ENCODE peak calls at places on chromosomes 1 and 21, in five cellular contexts. S is keratinocyte, K is K562, P is IMR-90, G is foreskin keratinocyte. Q is an unnamed sample. For H3K4me1, the result is how much of the 10 kb centered on the place peaks cover.

GRCh38 chr1:45913183-45913924 is 109.9 kb downstream of the MAST2 start:
- DNase-seq in S (no peak), K (no peak), P (peak), G (peak), Q (no peak)

GRCh38 chr1:77900687-77901293 is 12.4 kb downstream of the NEXN start:
- DNase-seq in S (no peak), K (peak), P (peak), G (peak), Q (no peak)

GRCh38 chr1:112603541-112603940 is 15.4 kb downstream of the ST7L start:
- DNase-seq in S (no peak), K (no peak), P (no peak), G (no peak), Q (no peak)

GRCh38 chr1:83673287-83673686 is 325.6 kb downstream of the TTLL7 start:
- DNase-seq in S (no peak), K (no peak), P (no peak), G (no peak), Q (no peak)

GRCh38 chr1:59692591-59692990 is 122.2 kb upstream of the HOOK1 start:
- DNase-seq in S (no peak), K (no peak), P (peak), G (no peak), Q (no peak)

GRCh38 chr1:55052221-55053142 is 13.1 kb downstream of the PCSK9 start:
- DNase-seq in S (no peak), K (no peak), P (no peak), G (no peak), Q (no peak)

GRCh38 chr1:67978988-67979516 is 71.4 kb downstream of the DIRAS3 start:
- DNase-seq in S (no peak), K (no peak), P (peak), G (peak), Q (no peak)

GRCh38 chr1:15657026-15657425 is 27.1 kb upstream of the PLEKHM2 start:
- DNase-seq in S (no peak), K (no peak), P (no peak), G (no peak), Q (no peak)

GRCh38 chr1:201042663-201043461 is 19.3 kb upstream of the KIF21B start:
- DNase-seq in S (no peak), K (peak), P (peak), G (peak), Q (peak)

GRCh38 chr1:10909697-10910489 is 102.6 kb upstream of the TARDBP start:
- DNase-seq in S (no peak), K (peak), P (no peak), G (no peak), Q (peak)

GRCh38 chr1:34621916-34622315 is 132.9 kb upstream of the GJB5 start:
- DNase-seq in S (no peak), K (no peak), P (no peak), G (no peak), Q (no peak)

GRCh38 chr1:209368864-209369598 is 214.5 kb upstream of the CAMK1G start:
- DNase-seq in S (no peak), K (no peak), P (peak), G (peak), Q (no peak)

GRCh38 chr1:149849246-149849946 is 50.0 kb upstream of the BOLA1 start:
- DNase-seq in S (no peak), K (no peak), P (no peak), G (no peak), Q (no peak)

GRCh38 chr1:149848811-149849210 is 50.6 kb upstream of the BOLA1 start:
- DNase-seq in S (no peak), K (no peak), P (no peak), G (peak), Q (peak)

GRCh38 chr1:149849947-149850360 is 49.4 kb upstream of the BOLA1 start:
- DNase-seq in S (no peak), K (no peak), P (no peak), G (peak), Q (no peak)

GRCh38 chr1:149846600-149847466 is 52.5 kb upstream of the BOLA1 start:
- DNase-seq in S (no peak), K (no peak), P (no peak), G (no peak), Q (no peak)

GRCh38 chr1:149848340-149848771 is 51.0 kb upstream of the BOLA1 start:
- DNase-seq in S (no peak), K (no peak), P (no peak), G (no peak), Q (no peak)
- H3K27ac ChIP-seq in S (peak), K (peak), P (no peak), G (peak), Q (peak)

GRCh38 chr1:2194319-2194897 is at the start of gene FAAP20:
- DNase-seq in S (no peak), K (peak), P (peak), G (no peak), Q (no peak)

GRCh38 chr1:2196901-2197638 is 2.5 kb upstream of the FAAP20 start:
- DNase-seq in S (no peak), K (no peak), P (no peak), G (no peak), Q (no peak)

GRCh38 chr1:2193514-2194251 is 889 bp downstream of the FAAP20 start:
- DNase-seq in S (no peak), K (no peak), P (no peak), G (no peak), Q (no peak)

GRCh38 chr1:2195785-2196184 is 1.2 kb upstream of the FAAP20 start:
- DNase-seq in S (no peak), K (no peak), P (no peak), G (no peak), Q (peak)

GRCh38 chr1:2194898-2195673 is 514 bp upstream of the FAAP20 start:
- DNase-seq in S (no peak), K (peak), P (peak), G (peak), Q (peak)
- H3K4me1 ChIP-seq in S (under half), K (under half), P (under half), G (under half), Q (under half)

DNA sequence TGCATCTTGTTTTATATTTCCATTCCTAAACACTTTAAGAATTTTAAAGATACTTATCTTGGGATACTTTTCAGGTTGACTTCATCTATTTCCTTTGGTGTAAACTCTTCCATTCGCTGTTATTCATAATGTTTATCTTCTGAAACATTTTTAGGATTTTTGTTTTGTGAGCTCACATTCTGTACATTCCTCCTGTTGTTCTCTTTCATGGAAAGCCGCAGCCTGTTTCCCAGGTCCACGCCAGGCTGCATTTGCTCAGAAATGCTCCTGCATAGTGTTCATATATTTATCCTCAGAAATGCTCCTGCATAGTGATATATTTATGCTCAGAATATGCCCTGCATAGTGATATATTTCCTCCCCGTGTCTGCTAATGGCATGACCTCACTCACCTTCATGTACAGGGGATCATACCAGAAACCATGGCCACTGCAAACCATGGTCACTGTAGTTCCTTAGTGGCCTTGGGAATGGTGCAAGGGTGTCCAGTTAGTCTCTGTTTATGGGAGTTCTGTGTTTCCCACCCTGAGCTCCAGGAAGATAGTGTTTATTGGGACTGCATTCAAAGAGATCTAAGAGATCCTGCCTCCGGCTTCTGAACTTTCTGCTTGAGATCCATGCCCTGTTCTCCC is 153.9 kb upstream of the GREM2 start:
- DNase-seq in S (no peak), K (no peak), P (peak), G (peak), Q (no peak)
- H3K27ac ChIP-seq in S (no peak), K (no peak), P (peak), G (no peak), Q (no peak)

DNA sequence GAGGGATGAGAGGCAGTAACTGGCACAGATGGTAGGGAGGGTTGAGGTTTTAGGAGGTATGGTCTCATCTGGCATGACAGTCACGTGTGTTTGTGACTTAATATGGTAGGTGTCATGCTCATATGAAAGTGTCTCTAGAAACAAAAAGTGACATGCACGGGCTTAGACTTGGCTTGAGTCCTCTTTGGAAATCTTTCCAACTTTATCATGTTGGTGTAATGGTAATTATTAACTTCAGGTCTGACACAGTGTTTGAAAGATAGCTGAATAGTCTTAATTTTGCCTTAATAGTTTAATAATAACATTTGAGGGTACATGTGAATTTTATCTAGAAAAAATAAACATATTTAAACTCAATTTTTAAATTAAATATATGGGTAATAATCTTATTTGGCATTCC is 218.1 kb downstream of the FMN2 start:
- DNase-seq in S (no peak), K (no peak), P (no peak), G (no peak), Q (no peak)
- H3K4me1 ChIP-seq in S (under half), K (under half), P (under half), G (under half), Q (under half)

GRCh38 chr21:38894899-38895298 is 89.2 kb downstream of the ETS2 start:
- DNase-seq in S (no peak), K (no peak), P (no peak), G (no peak), Q (no peak)
- H3K27ac ChIP-seq in S (no peak), K (no peak), P (no peak), G (no peak), Q (no peak)

GRCh38 chr1:8441466-8441865 is 123.6 kb downstream of the SLC45A1 start:
- DNase-seq in S (no peak), K (no peak), P (peak), G (no peak), Q (no peak)
- H3K4me1 ChIP-seq in S (under half), K (under half), P (under half), G (under half), Q (under half)